ENCODE peak calls at places on chromosomes 16 and 17, in six cellular contexts. A is tibial nerve; J is effector CD4-positive, alpha-beta T cell; O is NCI-H2081; Y is RPMI8226; Z is NCI-H1092. V is an unnamed sample.

GRCh38 chr17:6654816-6655731 is 3.5 kb downstream of the C17orf100 start:
- DNase-seq in O (peak), Z (peak), J (no peak), Y (no peak), A (no peak), V (no peak)

GRCh38 chr16:3599922-3600321 is 11.5 kb downstream of the SLX4 start:
- DNase-seq in A (no peak), J (no peak), Y (no peak), Z (no peak), O (no peak), V (no peak)

GRCh38 chr16:85608515-85608885 is 4.6 kb upstream of the GSE1 start:
- DNase-seq in A (no peak), J (no peak), Y (peak), Z (no peak), O (no peak), V (no peak)

GRCh38 chr17:15659236-15659635 is 24.9 kb downstream of the TRIM16 start:
- DNase-seq in J (no peak), Z (no peak), A (no peak), Y (no peak), O (no peak), V (no peak)

GRCh38 chr17:65455972-65456343 is 105.5 kb downstream of the AXIN2 start:
- DNase-seq in J (no peak), Y (peak), A (no peak), Z (peak), O (no peak), V (no peak)

GRCh38 chr16:80824623-80825364 is 20.4 kb upstream of the CDYL2 start:
- DNase-seq in O (no peak), A (no peak), J (no peak), Y (peak), Z (peak), V (no peak)

GRCh38 chr17:81348097-81349055 is 46.9 kb upstream of the BAHCC1 start:
- DNase-seq in A (no peak), Y (peak), J (no peak), Z (no peak), O (no peak), V (no peak)

GRCh38 chr16:8184854-8185253 is 405.5 kb downstream of the TMEM114 start:
- DNase-seq in Y (no peak), J (no peak), Z (no peak), A (no peak), O (no peak), V (no peak)

GRCh38 chr17:77475012-77475976 is 334.5 kb downstream of the SEC14L1 start:
- DNase-seq in Y (no peak), O (no peak), A (no peak), Z (no peak), J (peak), V (peak)

GRCh38 chr16:47470211-47470610 is 9.1 kb downstream of the PHKB start:
- DNase-seq in A (no peak), O (no peak), Z (no peak), Y (no peak), J (no peak), V (no peak)

GRCh38 chr17:47119746-47120520 is 69.2 kb downstream of the CDC27 start:
- DNase-seq in Z (no peak), A (no peak), J (no peak), Y (no peak), O (no peak), V (no peak)

GRCh38 chr16:29182501-29182900 is 197.6 kb downstream of the LAT start:
- DNase-seq in O (no peak), A (no peak), J (no peak), Y (no peak), Z (no peak), V (no peak)

V was measured in T-helper 1 cell.